ENCODE peak calls at places on chromosome 21, in seven cellular contexts. One of them, this sample, is unnamed.

GRCh38 chr21:17742181-17742580 is 77.0 kb downstream of the C21orf91 start:
- DNase-seq in NCI-H748 treated with DMSO at 0.1 percent for 48 hours: no peak
- DNase-seq in T-helper 17 cell: no peak
- DNase-seq in EL: no peak
- DNase-seq in HEK293T: no peak
- DNase-seq in stimulated activated CD4-positive, alpha-beta T cell treated with anti-CD3 and anti-CD28 coated beads, Interleukin-12 subunit alpha, Interleukin-12 subunit beta, amount 100 ng/mL, for 24 hours: no peak
- DNase-seq in Caco-2: peak; percentile 40
- DNase-seq in this sample: no peak

GRCh38 chr21:26385721-26386120 is 187.4 kb downstream of the CYYR1 start:
- DNase-seq in NCI-H748 treated with DMSO at 0.1 percent for 48 hours: no peak
- DNase-seq in T-helper 17 cell: no peak
- DNase-seq in EL: peak; percentile 39
- DNase-seq in HEK293T: no peak
- DNase-seq in stimulated activated CD4-positive, alpha-beta T cell treated with anti-CD3 and anti-CD28 coated beads, Interleukin-12 subunit alpha, Interleukin-12 subunit beta, amount 100 ng/mL, for 24 hours: no peak
- DNase-seq in Caco-2: no peak
- DNase-seq in this sample: no peak

GRCh38 chr21:43308101-43308500 is 118.8 kb downstream of the SIK1 start:
- DNase-seq in NCI-H748 treated with DMSO at 0.1 percent for 48 hours: no peak
- DNase-seq in T-helper 17 cell: no peak
- DNase-seq in EL: no peak
- DNase-seq in HEK293T: no peak
- DNase-seq in stimulated activated CD4-positive, alpha-beta T cell treated with anti-CD3 and anti-CD28 coated beads, Interleukin-12 subunit alpha, Interleukin-12 subunit beta, amount 100 ng/mL, for 24 hours: no peak
- DNase-seq in Caco-2: no peak
- DNase-seq in this sample: no peak

GRCh38 chr21:15309721-15310120 is 244.9 kb upstream of the NRIP1 start:
- DNase-seq in NCI-H748 treated with DMSO at 0.1 percent for 48 hours: no peak
- DNase-seq in T-helper 17 cell: no peak
- DNase-seq in EL: no peak
- DNase-seq in HEK293T: no peak
- DNase-seq in stimulated activated CD4-positive, alpha-beta T cell treated with anti-CD3 and anti-CD28 coated beads, Interleukin-12 subunit alpha, Interleukin-12 subunit beta, amount 100 ng/mL, for 24 hours: no peak
- DNase-seq in Caco-2: no peak
- DNase-seq in this sample: no peak

GRCh38 chr21:27246741-27247140 is 279.9 kb upstream of the ADAMTS5 start:
- DNase-seq in NCI-H748 treated with DMSO at 0.1 percent for 48 hours: no peak
- DNase-seq in T-helper 17 cell: no peak
- DNase-seq in EL: peak; percentile 56
- DNase-seq in HEK293T: no peak
- DNase-seq in stimulated activated CD4-positive, alpha-beta T cell treated with anti-CD3 and anti-CD28 coated beads, Interleukin-12 subunit alpha, Interleukin-12 subunit beta, amount 100 ng/mL, for 24 hours: no peak
- DNase-seq in Caco-2: no peak
- DNase-seq in this sample: peak; percentile 1

GRCh38 chr21:31735518-31735992 is 3.6 kb upstream of the SCAF4 start:
- DNase-seq in NCI-H748 treated with DMSO at 0.1 percent for 48 hours: no peak
- DNase-seq in T-helper 17 cell: no peak
- DNase-seq in EL: no peak
- DNase-seq in HEK293T: no peak
- DNase-seq in stimulated activated CD4-positive, alpha-beta T cell treated with anti-CD3 and anti-CD28 coated beads, Interleukin-12 subunit alpha, Interleukin-12 subunit beta, amount 100 ng/mL, for 24 hours: no peak
- DNase-seq in Caco-2: no peak
- DNase-seq in this sample: no peak

GRCh38 chr21:17512245-17513213 is at the start of gene CXADR:
- DNase-seq in NCI-H748 treated with DMSO at 0.1 percent for 48 hours: peak; percentile 76
- DNase-seq in T-helper 17 cell: peak; percentile 75
- DNase-seq in EL: peak; percentile 49
- DNase-seq in HEK293T: peak; percentile 96
- DNase-seq in stimulated activated CD4-positive, alpha-beta T cell treated with anti-CD3 and anti-CD28 coated beads, Interleukin-12 subunit alpha, Interleukin-12 subunit beta, amount 100 ng/mL, for 24 hours: peak; percentile 55
- DNase-seq in Caco-2: peak; percentile 97
- DNase-seq in this sample: peak; percentile 85

GRCh38 chr21:42734323-42734971 is 81.0 kb downstream of the PDE9A start:
- DNase-seq in NCI-H748 treated with DMSO at 0.1 percent for 48 hours: no peak
- DNase-seq in T-helper 17 cell: no peak
- DNase-seq in EL: no peak
- DNase-seq in HEK293T: no peak
- DNase-seq in stimulated activated CD4-positive, alpha-beta T cell treated with anti-CD3 and anti-CD28 coated beads, Interleukin-12 subunit alpha, Interleukin-12 subunit beta, amount 100 ng/mL, for 24 hours: no peak
- DNase-seq in Caco-2: peak; percentile 63
- DNase-seq in this sample: no peak

GRCh38 chr21:42724226-42724920 is 71.0 kb downstream of the PDE9A start:
- DNase-seq in NCI-H748 treated with DMSO at 0.1 percent for 48 hours: no peak
- DNase-seq in T-helper 17 cell: no peak
- DNase-seq in EL: peak; percentile 97
- DNase-seq in HEK293T: no peak
- DNase-seq in stimulated activated CD4-positive, alpha-beta T cell treated with anti-CD3 and anti-CD28 coated beads, Interleukin-12 subunit alpha, Interleukin-12 subunit beta, amount 100 ng/mL, for 24 hours: no peak
- DNase-seq in Caco-2: peak; percentile 25
- DNase-seq in this sample: peak; percentile 67

GRCh38 chr21:45747233-45747766 is 103.8 kb downstream of the PCBP3 start:
- DNase-seq in NCI-H748 treated with DMSO at 0.1 percent for 48 hours: no peak
- DNase-seq in T-helper 17 cell: no peak
- DNase-seq in EL: no peak
- DNase-seq in HEK293T: no peak
- DNase-seq in stimulated activated CD4-positive, alpha-beta T cell treated with anti-CD3 and anti-CD28 coated beads, Interleukin-12 subunit alpha, Interleukin-12 subunit beta, amount 100 ng/mL, for 24 hours: no peak
- DNase-seq in Caco-2: no peak
- DNase-seq in this sample: no peak

GRCh38 chr21:41957991-41958766 is 4.4 kb upstream of the C2CD2 start:
- DNase-seq in NCI-H748 treated with DMSO at 0.1 percent for 48 hours: no peak
- DNase-seq in T-helper 17 cell: no peak
- DNase-seq in EL: peak; percentile 93
- DNase-seq in HEK293T: no peak
- DNase-seq in stimulated activated CD4-positive, alpha-beta T cell treated with anti-CD3 and anti-CD28 coated beads, Interleukin-12 subunit alpha, Interleukin-12 subunit beta, amount 100 ng/mL, for 24 hours: no peak
- DNase-seq in Caco-2: peak; percentile 51
- DNase-seq in this sample: no peak

GRCh38 chr21:32096411-32096810 is 182.4 kb downstream of the MIS18A start:
- DNase-seq in NCI-H748 treated with DMSO at 0.1 percent for 48 hours: no peak
- DNase-seq in T-helper 17 cell: no peak
- DNase-seq in EL: peak; percentile 9
- DNase-seq in HEK293T: peak; percentile 69
- DNase-seq in stimulated activated CD4-positive, alpha-beta T cell treated with anti-CD3 and anti-CD28 coated beads, Interleukin-12 subunit alpha, Interleukin-12 subunit beta, amount 100 ng/mL, for 24 hours: no peak
- DNase-seq in Caco-2: peak; percentile 18
- DNase-seq in this sample: peak; percentile 35

GRCh38 chr21:42209801-42210479 is 9.0 kb upstream of the ABCG1 start:
- DNase-seq in NCI-H748 treated with DMSO at 0.1 percent for 48 hours: no peak
- DNase-seq in T-helper 17 cell: no peak
- DNase-seq in EL: peak; percentile 34
- DNase-seq in HEK293T: no peak
- DNase-seq in stimulated activated CD4-positive, alpha-beta T cell treated with anti-CD3 and anti-CD28 coated beads, Interleukin-12 subunit alpha, Interleukin-12 subunit beta, amount 100 ng/mL, for 24 hours: no peak
- DNase-seq in Caco-2: no peak
- DNase-seq in this sample: no peak

GRCh38 chr21:17002628-17003027 is 510.2 kb upstream of the CXADR start:
- DNase-seq in NCI-H748 treated with DMSO at 0.1 percent for 48 hours: no peak
- DNase-seq in T-helper 17 cell: no peak
- DNase-seq in EL: peak; percentile 9
- DNase-seq in HEK293T: no peak
- DNase-seq in stimulated activated CD4-positive, alpha-beta T cell treated with anti-CD3 and anti-CD28 coated beads, Interleukin-12 subunit alpha, Interleukin-12 subunit beta, amount 100 ng/mL, for 24 hours: no peak
- DNase-seq in Caco-2: no peak
- DNase-seq in this sample: no peak

GRCh38 chr21:36654341-36654740 is 44.6 kb upstream of the SIM2 start:
- DNase-seq in NCI-H748 treated with DMSO at 0.1 percent for 48 hours: no peak
- DNase-seq in T-helper 17 cell: no peak
- DNase-seq in EL: no peak
- DNase-seq in HEK293T: no peak
- DNase-seq in stimulated activated CD4-positive, alpha-beta T cell treated with anti-CD3 and anti-CD28 coated beads, Interleukin-12 subunit alpha, Interleukin-12 subunit beta, amount 100 ng/mL, for 24 hours: no peak
- DNase-seq in Caco-2: no peak
- DNase-seq in this sample: peak; percentile 89

GRCh38 chr21:40768056-40768455 is 78.9 kb downstream of the DSCAM start:
- DNase-seq in NCI-H748 treated with DMSO at 0.1 percent for 48 hours: no peak
- DNase-seq in T-helper 17 cell: no peak
- DNase-seq in EL: no peak
- DNase-seq in HEK293T: no peak
- DNase-seq in stimulated activated CD4-positive, alpha-beta T cell treated with anti-CD3 and anti-CD28 coated beads, Interleukin-12 subunit alpha, Interleukin-12 subunit beta, amount 100 ng/mL, for 24 hours: no peak
- DNase-seq in Caco-2: no peak
- DNase-seq in this sample: no peak

GRCh38 chr21:27464643-27465042 is 497.8 kb upstream of the ADAMTS5 start:
- DNase-seq in NCI-H748 treated with DMSO at 0.1 percent for 48 hours: no peak
- DNase-seq in T-helper 17 cell: no peak
- DNase-seq in EL: peak; percentile 26
- DNase-seq in HEK293T: no peak
- DNase-seq in stimulated activated CD4-positive, alpha-beta T cell treated with anti-CD3 and anti-CD28 coated beads, Interleukin-12 subunit alpha, Interleukin-12 subunit beta, amount 100 ng/mL, for 24 hours: no peak
- DNase-seq in Caco-2: no peak
- DNase-seq in this sample: no peak

GRCh38 chr21:29827236-29827635 is 112.6 kb downstream of the GRIK1 start:
- DNase-seq in NCI-H748 treated with DMSO at 0.1 percent for 48 hours: no peak
- DNase-seq in T-helper 17 cell: no peak
- DNase-seq in EL: no peak
- DNase-seq in HEK293T: no peak
- DNase-seq in stimulated activated CD4-positive, alpha-beta T cell treated with anti-CD3 and anti-CD28 coated beads, Interleukin-12 subunit alpha, Interleukin-12 subunit beta, amount 100 ng/mL, for 24 hours: no peak
- DNase-seq in Caco-2: no peak
- DNase-seq in this sample: no peak

GRCh38 chr21:32624726-32625125 is 12.5 kb upstream of the CFAP298 start:
- DNase-seq in NCI-H748 treated with DMSO at 0.1 percent for 48 hours: no peak
- DNase-seq in T-helper 17 cell: no peak
- DNase-seq in EL: peak; percentile 47
- DNase-seq in HEK293T: no peak
- DNase-seq in stimulated activated CD4-positive, alpha-beta T cell treated with anti-CD3 and anti-CD28 coated beads, Interleukin-12 subunit alpha, Interleukin-12 subunit beta, amount 100 ng/mL, for 24 hours: no peak
- DNase-seq in Caco-2: no peak
- DNase-seq in this sample: peak; percentile 43

GRCh38 chr21:41147979-41148355 is 20.0 kb upstream of the BACE2 start:
- DNase-seq in NCI-H748 treated with DMSO at 0.1 percent for 48 hours: no peak
- DNase-seq in T-helper 17 cell: no peak
- DNase-seq in EL: no peak
- DNase-seq in HEK293T: no peak
- DNase-seq in stimulated activated CD4-positive, alpha-beta T cell treated with anti-CD3 and anti-CD28 coated beads, Interleukin-12 subunit alpha, Interleukin-12 subunit beta, amount 100 ng/mL, for 24 hours: no peak
- DNase-seq in Caco-2: no peak
- DNase-seq in this sample: peak; percentile 64

GRCh38 chr21:32993894-32994293 is 31.8 kb upstream of the OLIG2 start:
- DNase-seq in NCI-H748 treated with DMSO at 0.1 percent for 48 hours: no peak
- DNase-seq in T-helper 17 cell: no peak
- DNase-seq in EL: no peak
- DNase-seq in HEK293T: no peak
- DNase-seq in stimulated activated CD4-positive, alpha-beta T cell treated with anti-CD3 and anti-CD28 coated beads, Interleukin-12 subunit alpha, Interleukin-12 subunit beta, amount 100 ng/mL, for 24 hours: no peak
- DNase-seq in Caco-2: no peak
- DNase-seq in this sample: no peak

GRCh38 chr21:31988492-31989285 is 115.9 kb downstream of the HUNK start:
- DNase-seq in NCI-H748 treated with DMSO at 0.1 percent for 48 hours: no peak
- DNase-seq in T-helper 17 cell: no peak
- DNase-seq in EL: no peak
- DNase-seq in HEK293T: no peak
- DNase-seq in stimulated activated CD4-positive, alpha-beta T cell treated with anti-CD3 and anti-CD28 coated beads, Interleukin-12 subunit alpha, Interleukin-12 subunit beta, amount 100 ng/mL, for 24 hours: no peak
- DNase-seq in Caco-2: no peak
- DNase-seq in this sample: no peak

GRCh38 chr21:31880816-31881215 is 8.0 kb downstream of the HUNK start:
- DNase-seq in NCI-H748 treated with DMSO at 0.1 percent for 48 hours: no peak
- DNase-seq in T-helper 17 cell: no peak
- DNase-seq in EL: no peak
- DNase-seq in HEK293T: no peak
- DNase-seq in stimulated activated CD4-positive, alpha-beta T cell treated with anti-CD3 and anti-CD28 coated beads, Interleukin-12 subunit alpha, Interleukin-12 subunit beta, amount 100 ng/mL, for 24 hours: no peak
- DNase-seq in Caco-2: no peak
- DNase-seq in this sample: no peak

GRCh38 chr21:39788383-39788782 is 43.4 kb downstream of the IGSF5 start:
- DNase-seq in NCI-H748 treated with DMSO at 0.1 percent for 48 hours: peak; percentile 70
- DNase-seq in T-helper 17 cell: no peak
- DNase-seq in EL: peak; percentile 74
- DNase-seq in HEK293T: peak; percentile 82
- DNase-seq in stimulated activated CD4-positive, alpha-beta T cell treated with anti-CD3 and anti-CD28 coated beads, Interleukin-12 subunit alpha, Interleukin-12 subunit beta, amount 100 ng/mL, for 24 hours: no peak
- DNase-seq in Caco-2: peak; percentile 89
- DNase-seq in this sample: peak; percentile 95

GRCh38 chr21:31714741-31715365 is 17.1 kb downstream of the SCAF4 start:
- DNase-seq in NCI-H748 treated with DMSO at 0.1 percent for 48 hours: no peak
- DNase-seq in T-helper 17 cell: no peak
- DNase-seq in EL: no peak
- DNase-seq in HEK293T: no peak
- DNase-seq in stimulated activated CD4-positive, alpha-beta T cell treated with anti-CD3 and anti-CD28 coated beads, Interleukin-12 subunit alpha, Interleukin-12 subunit beta, amount 100 ng/mL, for 24 hours: no peak
- DNase-seq in Caco-2: no peak
- DNase-seq in this sample: no peak

GRCh38 chr21:35512321-35512720 is 463.2 kb upstream of the RUNX1 start:
- DNase-seq in NCI-H748 treated with DMSO at 0.1 percent for 48 hours: no peak
- DNase-seq in T-helper 17 cell: no peak
- DNase-seq in EL: no peak
- DNase-seq in HEK293T: no peak
- DNase-seq in stimulated activated CD4-positive, alpha-beta T cell treated with anti-CD3 and anti-CD28 coated beads, Interleukin-12 subunit alpha, Interleukin-12 subunit beta, amount 100 ng/mL, for 24 hours: no peak
- DNase-seq in Caco-2: no peak
- DNase-seq in this sample: no peak

GRCh38 chr21:40404319-40404906 is 442.5 kb downstream of the DSCAM start:
- DNase-seq in NCI-H748 treated with DMSO at 0.1 percent for 48 hours: peak; percentile 82
- DNase-seq in T-helper 17 cell: no peak
- DNase-seq in EL: no peak
- DNase-seq in HEK293T: no peak
- DNase-seq in stimulated activated CD4-positive, alpha-beta T cell treated with anti-CD3 and anti-CD28 coated beads, Interleukin-12 subunit alpha, Interleukin-12 subunit beta, amount 100 ng/mL, for 24 hours: no peak
- DNase-seq in Caco-2: no peak
- DNase-seq in this sample: no peak

GRCh38 chr21:14962217-14962616 is 102.6 kb downstream of the NRIP1 start:
- DNase-seq in NCI-H748 treated with DMSO at 0.1 percent for 48 hours: no peak
- DNase-seq in T-helper 17 cell: no peak
- DNase-seq in EL: no peak
- DNase-seq in HEK293T: no peak
- DNase-seq in stimulated activated CD4-positive, alpha-beta T cell treated with anti-CD3 and anti-CD28 coated beads, Interleukin-12 subunit alpha, Interleukin-12 subunit beta, amount 100 ng/mL, for 24 hours: no peak
- DNase-seq in Caco-2: no peak
- DNase-seq in this sample: no peak

GRCh38 chr21:26595971-26596370 is 22.9 kb upstream of the CYYR1 start:
- DNase-seq in NCI-H748 treated with DMSO at 0.1 percent for 48 hours: no peak
- DNase-seq in T-helper 17 cell: no peak
- DNase-seq in EL: no peak
- DNase-seq in HEK293T: no peak
- DNase-seq in stimulated activated CD4-positive, alpha-beta T cell treated with anti-CD3 and anti-CD28 coated beads, Interleukin-12 subunit alpha, Interleukin-12 subunit beta, amount 100 ng/mL, for 24 hours: no peak
- DNase-seq in Caco-2: no peak
- DNase-seq in this sample: no peak

GRCh38 chr21:31974454-31974985 is 101.7 kb downstream of the HUNK start:
- DNase-seq in NCI-H748 treated with DMSO at 0.1 percent for 48 hours: no peak
- DNase-seq in T-helper 17 cell: peak; percentile 13
- DNase-seq in EL: no peak
- DNase-seq in HEK293T: no peak
- DNase-seq in stimulated activated CD4-positive, alpha-beta T cell treated with anti-CD3 and anti-CD28 coated beads, Interleukin-12 subunit alpha, Interleukin-12 subunit beta, amount 100 ng/mL, for 24 hours: no peak
- DNase-seq in Caco-2: no peak
- DNase-seq in this sample: no peak

GRCh38 chr21:46100020-46100419 is 2.1 kb downstream of the COL6A2 start:
- DNase-seq in NCI-H748 treated with DMSO at 0.1 percent for 48 hours: no peak
- DNase-seq in T-helper 17 cell: no peak
- DNase-seq in EL: no peak
- DNase-seq in HEK293T: no peak
- DNase-seq in stimulated activated CD4-positive, alpha-beta T cell treated with anti-CD3 and anti-CD28 coated beads, Interleukin-12 subunit alpha, Interleukin-12 subunit beta, amount 100 ng/mL, for 24 hours: no peak
- DNase-seq in Caco-2: no peak
- DNase-seq in this sample: no peak

GRCh38 chr21:32279377-32279680 is 480 bp upstream of the MIS18A start:
- DNase-seq in NCI-H748 treated with DMSO at 0.1 percent for 48 hours: peak; percentile 25
- DNase-seq in T-helper 17 cell: no peak
- DNase-seq in EL: no peak
- DNase-seq in HEK293T: no peak
- DNase-seq in stimulated activated CD4-positive, alpha-beta T cell treated with anti-CD3 and anti-CD28 coated beads, Interleukin-12 subunit alpha, Interleukin-12 subunit beta, amount 100 ng/mL, for 24 hours: no peak
- DNase-seq in Caco-2: no peak
- DNase-seq in this sample: no peak

GRCh38 chr21:41808846-41809245 is 42.0 kb upstream of the RIPK4 start:
- DNase-seq in NCI-H748 treated with DMSO at 0.1 percent for 48 hours: no peak
- DNase-seq in T-helper 17 cell: no peak
- DNase-seq in EL: no peak
- DNase-seq in HEK293T: no peak
- DNase-seq in stimulated activated CD4-positive, alpha-beta T cell treated with anti-CD3 and anti-CD28 coated beads, Interleukin-12 subunit alpha, Interleukin-12 subunit beta, amount 100 ng/mL, for 24 hours: no peak
- DNase-seq in Caco-2: no peak
- DNase-seq in this sample: no peak

GRCh38 chr21:33655591-33656221 is 13.4 kb downstream of the ITSN1 start:
- DNase-seq in NCI-H748 treated with DMSO at 0.1 percent for 48 hours: no peak
- DNase-seq in T-helper 17 cell: no peak
- DNase-seq in EL: peak; percentile 97
- DNase-seq in HEK293T: peak; percentile 20
- DNase-seq in stimulated activated CD4-positive, alpha-beta T cell treated with anti-CD3 and anti-CD28 coated beads, Interleukin-12 subunit alpha, Interleukin-12 subunit beta, amount 100 ng/mL, for 24 hours: no peak
- DNase-seq in Caco-2: peak; percentile 77
- DNase-seq in this sample: peak; percentile 4

GRCh38 chr21:35128526-35128925 is 79.4 kb upstream of the RUNX1 start:
- DNase-seq in NCI-H748 treated with DMSO at 0.1 percent for 48 hours: no peak
- DNase-seq in T-helper 17 cell: no peak
- DNase-seq in EL: no peak
- DNase-seq in HEK293T: no peak
- DNase-seq in stimulated activated CD4-positive, alpha-beta T cell treated with anti-CD3 and anti-CD28 coated beads, Interleukin-12 subunit alpha, Interleukin-12 subunit beta, amount 100 ng/mL, for 24 hours: no peak
- DNase-seq in Caco-2: no peak
- DNase-seq in this sample: no peak

GRCh38 chr21:41993744-41994143 is 16.4 kb downstream of the ZBTB21 start:
- DNase-seq in NCI-H748 treated with DMSO at 0.1 percent for 48 hours: no peak
- DNase-seq in T-helper 17 cell: no peak
- DNase-seq in EL: peak; percentile 88
- DNase-seq in HEK293T: no peak
- DNase-seq in stimulated activated CD4-positive, alpha-beta T cell treated with anti-CD3 and anti-CD28 coated beads, Interleukin-12 subunit alpha, Interleukin-12 subunit beta, amount 100 ng/mL, for 24 hours: no peak
- DNase-seq in Caco-2: no peak
- DNase-seq in this sample: no peak

This sample was measured in SK-MEL-5.